ENCODE peak calls at places on chromosomes 2 and 18, in five cellular contexts. J, Q, S, T and D are unnamed samples.

GRCh38 chr2:234669611-234670010 is 172.7 kb upstream of the ARL4C start:
- DNase-seq in J (no peak), Q (no peak), S (no peak), T (no peak), D (no peak)

GRCh38 chr2:230955163-230955779 is 30.2 kb upstream of the GPR55 start:
- DNase-seq in J (no peak), Q (no peak), S (no peak), T (no peak), D (no peak)

GRCh38 chr2:101949304-101949703 is 42.5 kb upstream of the IL1R2 start:
- DNase-seq in J (no peak), Q (no peak), S (no peak), T (no peak), D (no peak)

GRCh38 chr2:47520302-47520630 is 117.3 kb downstream of the MSH2 start:
- DNase-seq in J (no peak), Q (no peak), S (no peak), T (peak; percentile 54), D (no peak)

GRCh38 chr2:25159947-25160346 is 8.4 kb downstream of the POMC start:
- DNase-seq in J (peak; percentile 44), Q (no peak), S (peak; percentile 18), T (peak; percentile 91), D (peak; percentile 57)

GRCh38 chr18:63850010-63850409 is 37.5 kb upstream of the SERPINB2 start:
- DNase-seq in J (peak; percentile 5), Q (no peak), S (peak; percentile 31), T (peak; percentile 10), D (no peak)

GRCh38 chr2:200318940-200319435 is 12.5 kb downstream of the SPATS2L start:
- DNase-seq in J (no peak), Q (no peak), S (no peak), T (no peak), D (no peak)

GRCh38 chr2:207136872-207137271 is 28.9 kb downstream of the KLF7 start:
- DNase-seq in J (no peak), Q (no peak), S (no peak), T (no peak), D (no peak)

GRCh38 chr2:43040084-43040854 is 186.1 kb downstream of the ZFP36L2 start:
- DNase-seq in J (no peak), Q (no peak), S (no peak), T (no peak), D (peak; percentile 71)

GRCh38 chr2:119255760-119256573 is 32.3 kb downstream of the STEAP3 start:
- DNase-seq in J (peak; percentile 41), Q (no peak), S (peak; percentile 98), T (peak; percentile 78), D (no peak)

GRCh38 chr2:212364106-212364505 is 174.5 kb downstream of the ERBB4 start:
- DNase-seq in J (no peak), Q (no peak), S (no peak), T (no peak), D (no peak)
- TF ChIP-seq RCOR1 in J (no peak), Q (no peak), S (no peak), T (no peak), D (no peak)

GRCh38 chr2:5937865-5938565 is 245.8 kb downstream of the SOX11 start:
- DNase-seq in J (no peak), Q (no peak), S (no peak), T (no peak), D (no peak)
- TF ChIP-seq RCOR1 in J (no peak), Q (no peak), S (no peak), T (no peak), D (no peak)

GRCh38 chr2:29444150-29444549 is 328.9 kb downstream of the CLIP4 start:
- DNase-seq in J (no peak), Q (no peak), S (no peak), T (no peak), D (no peak)

GRCh38 chr2:29443086-29443485 is 327.9 kb downstream of the CLIP4 start:
- DNase-seq in J (no peak), Q (no peak), S (no peak), T (no peak), D (no peak)

GRCh38 chr2:29446852-29447251 is 331.6 kb downstream of the CLIP4 start:
- DNase-seq in J (no peak), Q (no peak), S (no peak), T (no peak), D (no peak)

GRCh38 chr2:29440921-29441623 is 325.9 kb downstream of the CLIP4 start:
- DNase-seq in J (no peak), Q (no peak), S (no peak), T (no peak), D (no peak)

GRCh38 chr2:29443627-29444026 is 328.4 kb downstream of the CLIP4 start:
- DNase-seq in J (no peak), Q (no peak), S (peak; percentile 49), T (no peak), D (no peak)
- TF ChIP-seq RCOR1 in J (no peak), Q (no peak), S (no peak), T (no peak), D (no peak)

GRCh38 chr18:58231930-58232329 is 187.9 kb downstream of the NEDD4L start:
- DNase-seq in J (peak; percentile 19), Q (no peak), S (no peak), T (no peak), D (peak; percentile 49)
- TF ChIP-seq RCOR1 in J (no peak), Q (no peak), S (no peak), T (no peak), D (no peak)

GRCh38 chr18:41594582-41594981 is 360.5 kb upstream of the PIK3C3 start:
- DNase-seq in J (no peak), Q (no peak), S (no peak), T (no peak), D (no peak)

DNA sequence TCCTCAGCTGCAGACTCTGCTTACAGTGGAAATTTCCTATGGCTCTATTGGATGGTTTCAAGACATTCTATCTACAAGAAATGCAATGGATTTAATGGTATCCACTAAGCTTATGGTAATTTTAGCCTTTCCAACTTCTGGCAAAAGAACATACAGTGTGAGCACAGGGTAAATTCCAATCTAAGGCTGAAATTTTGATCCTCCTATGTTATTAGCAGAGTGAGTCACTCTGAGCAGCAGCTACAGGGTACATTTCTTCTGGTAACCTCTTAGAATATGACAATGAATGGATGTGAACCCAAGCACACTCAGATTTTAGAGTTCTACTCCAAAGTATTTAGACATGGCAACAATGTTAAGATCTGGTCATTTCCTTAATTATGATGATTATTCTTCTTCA is 361.8 kb upstream of the PIK3C3 start:
- DNase-seq in J (no peak), Q (no peak), S (no peak), T (no peak), D (no peak)
- TF ChIP-seq RCOR1 in J (no peak), Q (no peak), S (no peak), T (no peak), D (no peak)

GRCh38 chr2:232328038-232328435 is 50.5 kb upstream of the ALPP start:
- DNase-seq in J (no peak), Q (peak; percentile 43), S (no peak), T (no peak), D (no peak)
- TF ChIP-seq RCOR1 in J (no peak), Q (no peak), S (no peak), T (no peak), D (no peak)

GRCh38 chr18:3012306-3012919 is 531 bp downstream of the LPIN2 start:
- DNase-seq in J (no peak), Q (no peak), S (peak; percentile 20), T (peak; percentile 83), D (peak; percentile 78)
- TF ChIP-seq RCOR1 in J (no peak), Q (no peak), S (no peak), T (no peak), D (no peak)

GRCh38 chr2:1937066-1937465 is 192.8 kb upstream of the PXDN start:
- DNase-seq in J (no peak), Q (no peak), S (no peak), T (no peak), D (no peak)
- TF ChIP-seq RCOR1 in J (no peak), Q (no peak), S (no peak), T (no peak), D (no peak)

DNA sequence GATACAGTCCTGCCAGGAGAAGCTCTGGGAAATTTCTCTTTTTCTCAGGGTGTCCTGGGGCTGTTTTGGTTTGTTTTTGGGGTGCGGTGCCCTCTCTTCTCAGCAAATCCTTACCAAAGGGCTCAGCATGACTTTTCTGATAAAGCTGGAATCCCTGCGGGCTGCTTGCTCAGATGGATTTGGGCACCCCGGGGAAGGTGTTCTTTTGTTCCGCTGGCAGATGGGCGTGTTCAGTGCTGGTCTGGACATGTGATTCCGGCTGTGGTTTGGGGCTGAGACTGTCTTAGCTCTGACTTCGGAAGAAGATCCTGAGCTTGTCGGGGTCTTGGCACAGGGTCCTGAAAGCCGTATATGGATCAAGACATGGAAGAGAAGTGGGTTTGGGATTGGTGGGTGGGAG is 134.2 kb upstream of the SPRED2 start:
- DNase-seq in J (no peak), Q (no peak), S (no peak), T (no peak), D (no peak)
- TF ChIP-seq RCOR1 in J (no peak), Q (no peak), S (no peak), T (no peak), D (no peak)

GRCh38 chr2:177604291-177605065 is 211.9 kb downstream of the AGPS start:
- DNase-seq in J (peak; percentile 36), Q (no peak), S (peak; percentile 71), T (peak; percentile 50), D (peak; percentile 45)
- TF ChIP-seq RCOR1 in J (no peak), Q (no peak), S (no peak), T (no peak), D (no peak)